ENCODE peak calls at places on chromosome 18, in six cellular contexts. T is prostate gland, S is Panc1, U is AG09309, F is epithelial cell of esophagus, W is BJ. Q is an unnamed sample.

GRCh38 chr18:50749421-50749820 is 70.4 kb downstream of the MRO start:
- DNase-seq in T (no peak), S (no peak), U (no peak), F (no peak), W (no peak), Q (no peak)

GRCh38 chr18:61459896-61460295 is 126.7 kb downstream of the CDH20 start:
- DNase-seq in T (no peak), S (no peak), U (no peak), F (no peak), W (no peak), Q (no peak)

GRCh38 chr18:80241919-80242777 is 5.2 kb downstream of the PARD6G start:
- DNase-seq in T (no peak), S (no peak), U (no peak), F (peak; percentile 72), W (no peak), Q (no peak)

GRCh38 chr18:53385889-53386288 is 838.6 kb downstream of the MBD2 start:
- DNase-seq in T (no peak), S (no peak), U (no peak), F (no peak), W (no peak), Q (no peak)

GRCh38 chr18:44411277-44411900 is 269.3 kb upstream of the SETBP1 start:
- DNase-seq in T (no peak), S (no peak), U (no peak), F (peak; percentile 43), W (no peak), Q (no peak)

GRCh38 chr18:39675358-39675757 is 2109.8 kb upstream of the CELF4 start:
- DNase-seq in T (no peak), S (no peak), U (peak; percentile 29), F (no peak), W (peak; percentile 23), Q (peak; percentile 38)

GRCh38 chr18:74447404-74448152 is 9.5 kb downstream of the DIPK1C start:
- DNase-seq in T (no peak), S (no peak), U (no peak), F (no peak), W (no peak), Q (no peak)

GRCh38 chr18:70373062-70373519 is 84.2 kb downstream of the SOCS6 start:
- DNase-seq in T (no peak), S (peak; percentile 52), U (peak; percentile 91), F (peak; percentile 92), W (peak; percentile 88), Q (peak; percentile 53)

GRCh38 chr18:31555971-31556747 is 35.5 kb upstream of the TTR start:
- DNase-seq in T (peak; percentile 56), S (peak; percentile 42), U (peak; percentile 25), F (peak; percentile 75), W (peak; percentile 26), Q (peak; percentile 67)

GRCh38 chr18:10860937-10861336 is 288.4 kb downstream of the PIEZO2 start:
- DNase-seq in T (no peak), S (no peak), U (no peak), F (no peak), W (no peak), Q (no peak)

GRCh38 chr18:74316257-74317180 is 880 bp downstream of the C18orf63 start:
- DNase-seq in T (no peak), S (no peak), U (peak; percentile 80), F (peak; percentile 52), W (peak; percentile 78), Q (peak; percentile 63)

GRCh38 chr18:34977787-34978532 is 63.3 kb upstream of the MAPRE2 start:
- DNase-seq in T (no peak), S (no peak), U (no peak), F (peak; percentile 44), W (no peak), Q (no peak)

GRCh38 chr18:6672909-6673308 is 56.6 kb upstream of the ARHGAP28 start:
- DNase-seq in T (no peak), S (no peak), U (no peak), F (no peak), W (no peak), Q (no peak)

GRCh38 chr18:62505669-62506494 is 16.9 kb upstream of the ZCCHC2 start:
- DNase-seq in T (no peak), S (no peak), U (no peak), F (no peak), W (no peak), Q (no peak)

GRCh38 chr18:3511980-3512379 is 62.0 kb downstream of the TGIF1 start:
- DNase-seq in T (no peak), S (no peak), U (peak; percentile 79), F (peak; percentile 94), W (peak; percentile 55), Q (peak; percentile 20)

GRCh38 chr18:66616523-66616983 is 12.7 kb upstream of the CDH19 start:
- DNase-seq in T (no peak), S (no peak), U (no peak), F (peak; percentile 40), W (no peak), Q (no peak)

GRCh38 chr18:56861244-56861643 is 210.1 kb downstream of the WDR7 start:
- DNase-seq in T (no peak), S (no peak), U (no peak), F (no peak), W (no peak), Q (no peak)

GRCh38 chr18:41060967-41061366 is 894.1 kb upstream of the PIK3C3 start:
- DNase-seq in T (no peak), S (no peak), U (no peak), F (peak; percentile 40), W (no peak), Q (no peak)

GRCh38 chr18:48933578-48934399 is 17.0 kb downstream of the SMAD7 start:
- DNase-seq in T (no peak), S (no peak), U (no peak), F (no peak), W (no peak), Q (no peak)

GRCh38 chr18:5393779-5394178 is 98.3 kb upstream of the ZBTB14 start:
- DNase-seq in T (no peak), S (no peak), U (no peak), F (peak; percentile 1), W (no peak), Q (peak; percentile 32)

GRCh38 chr18:24491882-24492281 is 31.4 kb downstream of the HRH4 start:
- DNase-seq in T (no peak), S (no peak), U (no peak), F (no peak), W (no peak), Q (no peak)

GRCh38 chr18:36169938-36170337 is 17.4 kb upstream of the MOCOS start:
- DNase-seq in T (no peak), S (no peak), U (no peak), F (no peak), W (no peak), Q (no peak)

GRCh38 chr18:55844373-55844772 is 256.4 kb upstream of the TCF4 start:
- DNase-seq in T (peak; percentile 19), S (no peak), U (no peak), F (no peak), W (no peak), Q (no peak)

GRCh38 chr18:51107594-51108305 is 77.7 kb downstream of the SMAD4 start:
- DNase-seq in T (no peak), S (no peak), U (no peak), F (peak; percentile 54), W (no peak), Q (no peak)

GRCh38 chr18:55038162-55038561 is 78.9 kb upstream of the CCDC68 start:
- DNase-seq in T (no peak), S (no peak), U (peak; percentile 29), F (peak; percentile 31), W (no peak), Q (no peak)

GRCh38 chr18:24060644-24061043 is 46.1 kb downstream of the TTC39C start:
- DNase-seq in T (no peak), S (no peak), U (no peak), F (no peak), W (no peak), Q (no peak)

GRCh38 chr18:9403795-9404564 is 69.4 kb downstream of the TWSG1 start:
- DNase-seq in T (no peak), S (no peak), U (no peak), F (no peak), W (no peak), Q (no peak)
- H3K4me3 ChIP-seq in T (no peak overlapping the region), S (no peak overlapping the region), U (no peak overlapping the region), F (no peak overlapping the region), W (no peak overlapping the region), Q (no peak overlapping the region)

GRCh38 chr18:22704627-22704918 is 228.6 kb upstream of the RBBP8 start:
- DNase-seq in T (no peak), S (no peak), U (no peak), F (no peak), W (no peak), Q (no peak)
- TF ChIP-seq CTCF in T (no peak), S (peak; percentile 50), U (no peak), F (no peak), W (no peak), Q (no peak)

GRCh38 chr18:28792404-28793103 is 615.6 kb upstream of the CDH2 start:
- DNase-seq in T (no peak), S (no peak), U (no peak), F (peak; percentile 25), W (no peak), Q (no peak)
- H3K4me3 ChIP-seq in T (no peak overlapping the region), S (no peak overlapping the region), U (no peak overlapping the region), F (peak overlapping the region; percentile 25), W (no peak overlapping the region), Q (no peak overlapping the region)

GRCh38 chr18:22332590-22332989 is 85.1 kb downstream of the CTAGE1 start:
- DNase-seq in T (no peak), S (no peak), U (no peak), F (no peak), W (no peak), Q (no peak)
- TF ChIP-seq CTCF in T (no peak), S (no peak), U (peak; percentile 17), F (no peak), W (no peak), Q (no peak)

GRCh38 chr18:33581816-33582215 is 3.8 kb downstream of the ASXL3 start:
- DNase-seq in T (no peak), S (no peak), U (no peak), F (no peak), W (no peak), Q (no peak)

GRCh38 chr18:33578371-33579146 is 540 bp downstream of the ASXL3 start:
- DNase-seq in T (peak; percentile 10), S (no peak), U (no peak), F (no peak), W (no peak), Q (no peak)

GRCh38 chr18:33580540-33580939 is 2.5 kb downstream of the ASXL3 start:
- DNase-seq in T (no peak), S (no peak), U (no peak), F (no peak), W (no peak), Q (no peak)

GRCh38 chr18:33579147-33579867 is 1.3 kb downstream of the ASXL3 start:
- DNase-seq in T (no peak), S (no peak), U (no peak), F (no peak), W (no peak), Q (no peak)

GRCh38 chr18:33579868-33580205 is 1.8 kb downstream of the ASXL3 start:
- DNase-seq in T (no peak), S (no peak), U (no peak), F (no peak), W (no peak), Q (no peak)
- H3K4me3 ChIP-seq in T (peak overlapping the region; percentile 63), S (peak overlapping the region; percentile 35), U (no peak overlapping the region), F (no peak overlapping the region), W (no peak overlapping the region), Q (peak overlapping the region; percentile 76)

Q was measured in astrocyte of the cerebellum.